ENCODE peak calls at places on chromosomes 3 and 15, in ten cellular contexts. S is Peyer's patch, M is B cell, T is H1, Y is IMR-90, K is thoracic aorta, Z is glutamatergic neuron, J is AG09309, B is gastrocnemius medialis, L is fibroblast of the aortic adventitia. N is an unnamed sample.

GRCh38 chr3:25982756-25983155 is 192.9 kb downstream of the OXSM start:
- DNase-seq in B (no peak), T (no peak), K (no peak), Y (no peak), J (no peak), L (no peak), M (no peak), Z (no peak), S (no peak), N (no peak)

GRCh38 chr3:30180305-30181275 is 425.8 kb upstream of the TGFBR2 start:
- DNase-seq in S (no peak), B (no peak), M (no peak), L (peak), Y (no peak), T (no peak), Z (no peak), K (no peak), J (peak), N (no peak)

GRCh38 chr3:133136114-133137041 is 98.2 kb downstream of the TMEM108 start:
- DNase-seq in L (no peak), T (no peak), Y (no peak), S (no peak), Z (no peak), B (no peak), K (no peak), J (no peak), M (no peak), N (no peak)

GRCh38 chr3:25751691-25752090 is 31.6 kb downstream of the NGLY1 start:
- DNase-seq in J (no peak), Y (no peak), K (no peak), Z (no peak), S (no peak), L (no peak), B (no peak), T (no peak), M (no peak), N (no peak)

GRCh38 chr15:98785796-98786581 is 137.7 kb downstream of the IGF1R start:
- DNase-seq in J (no peak), B (no peak), T (no peak), L (no peak), K (no peak), Y (no peak), S (no peak), M (no peak), Z (peak), N (no peak)

GRCh38 chr15:32851619-32852416 is 134.0 kb downstream of the GREM1 start:
- DNase-seq in L (peak), J (peak), S (no peak), B (no peak), Y (peak), T (no peak), Z (no peak), K (no peak), M (no peak), N (no peak)

GRCh38 chr3:1726741-1727140 is 371.9 kb upstream of the CNTN4 start:
- DNase-seq in S (no peak), K (no peak), T (no peak), M (no peak), J (no peak), L (no peak), B (no peak), Z (no peak), Y (no peak), N (no peak)

GRCh38 chr15:50340431-50340830 is 14.6 kb downstream of the GABPB1 start:
- DNase-seq in Z (no peak), T (no peak), M (no peak), Y (no peak), J (no peak), B (no peak), L (no peak), K (no peak), S (no peak), N (no peak)

GRCh38 chr15:89400121-89400996 is 65.7 kb upstream of the POLG start:
- DNase-seq in B (no peak), L (no peak), T (no peak), K (no peak), Y (no peak), J (no peak), M (peak), S (no peak), Z (peak), N (no peak)

GRCh38 chr3:24259901-24260512 is 234.6 kb downstream of the THRB start:
- DNase-seq in K (peak), T (no peak), Y (peak), M (no peak), Z (no peak), L (peak), S (no peak), J (no peak), B (peak), N (no peak)

DNA sequence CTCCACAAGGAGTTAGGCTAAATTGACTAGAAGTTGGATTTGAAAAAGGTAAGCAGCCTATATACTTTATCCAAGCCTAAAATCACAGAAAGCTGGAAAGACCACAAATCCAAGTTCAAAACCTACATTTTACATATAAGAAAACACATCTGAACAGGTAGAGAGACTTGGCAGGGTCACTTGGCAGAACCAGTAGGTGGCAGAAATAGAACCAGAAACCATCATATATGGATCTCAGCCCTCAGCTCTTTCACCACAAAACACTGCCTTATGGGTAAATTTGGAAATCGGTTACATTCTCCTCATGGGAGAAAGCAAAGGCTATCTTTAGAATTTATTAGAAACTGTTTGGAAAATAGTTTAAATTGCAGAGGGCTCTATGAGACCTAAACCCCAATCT is 44.2 kb downstream of the MKRN2 start:
- DNase-seq in T (no peak), L (peak), Y (no peak), K (no peak), S (no peak), J (no peak), M (no peak), B (no peak), Z (no peak), N (no peak)
- TF ChIP-seq CTCF in T (no peak), L (peak), Y (peak), K (no peak), S (peak), J (peak), M (no peak), B (no peak), Z (no peak), N (no peak)

GRCh38 chr3:143429628-143430514 is 310.3 kb downstream of the CHST2 start:
- DNase-seq in B (no peak), Z (no peak), J (no peak), Y (peak), S (no peak), K (no peak), M (no peak), T (no peak), L (peak), N (no peak)

GRCh38 chr3:143436231-143436930 is 316.8 kb downstream of the CHST2 start:
- DNase-seq in Y (peak), L (peak), Z (no peak), M (no peak), B (no peak), S (no peak), K (no peak), T (no peak), J (no peak), N (no peak)

GRCh38 chr3:143430582-143430981 is 311.0 kb downstream of the CHST2 start:
- DNase-seq in M (no peak), K (no peak), T (no peak), L (no peak), B (no peak), Z (no peak), Y (no peak), S (no peak), J (no peak), N (no peak)

GRCh38 chr3:143428351-143428750 is 308.8 kb downstream of the CHST2 start:
- DNase-seq in S (no peak), Y (no peak), M (no peak), L (no peak), B (no peak), K (no peak), Z (no peak), J (no peak), T (no peak), N (no peak)

GRCh38 chr3:143433787-143434378 is 314.3 kb downstream of the CHST2 start:
- DNase-seq in B (no peak), L (no peak), T (no peak), M (peak), J (no peak), S (no peak), Z (no peak), Y (no peak), K (no peak), N (no peak)
- TF ChIP-seq CTCF in B (no peak), L (peak), T (peak), M (peak), J (peak), S (peak), Z (peak), Y (peak), K (no peak), N (no peak)

GRCh38 chr3:168545591-168545990 is 449.9 kb upstream of the GOLIM4 start:
- DNase-seq in B (no peak), Y (peak), J (no peak), M (no peak), T (no peak), S (no peak), L (peak), K (no peak), Z (no peak), N (no peak)

GRCh38 chr3:168539909-168540308 is 444.2 kb upstream of the GOLIM4 start:
- DNase-seq in J (no peak), B (no peak), Z (no peak), K (no peak), M (no peak), S (no peak), Y (peak), T (no peak), L (no peak), N (no peak)

GRCh38 chr3:168540726-168541125 is 445.0 kb upstream of the GOLIM4 start:
- DNase-seq in S (no peak), Y (no peak), K (no peak), M (no peak), L (no peak), T (no peak), Z (no peak), B (no peak), J (no peak), N (no peak)

GRCh38 chr3:168546707-168547106 is 451.0 kb upstream of the GOLIM4 start:
- DNase-seq in Z (no peak), Y (no peak), S (no peak), L (no peak), T (no peak), M (no peak), K (no peak), B (no peak), J (no peak), N (no peak)

GRCh38 chr3:168544097-168544957 is 448.6 kb upstream of the GOLIM4 start:
- DNase-seq in K (no peak), Y (peak), Z (no peak), M (no peak), B (no peak), T (no peak), S (no peak), L (peak), J (no peak), N (no peak)
- TF ChIP-seq CTCF in K (no peak), Y (peak), Z (no peak), M (no peak), B (no peak), T (no peak), S (no peak), L (no peak), J (no peak), N (no peak)

GRCh38 chr15:30905821-30906220 is 2.1 kb downstream of the FAN1 start:
- DNase-seq in B (no peak), Z (no peak), M (no peak), Y (peak), J (no peak), S (no peak), L (no peak), K (no peak), T (no peak), N (no peak)
- TF ChIP-seq CTCF in B (no peak), Z (no peak), M (no peak), Y (peak), J (peak), S (no peak), L (peak), K (no peak), T (peak), N (no peak)